ENCODE peak calls at places on chromosomes 16 and 17, in five cellular contexts. M, L, Y, D and K are unnamed samples.

GRCh38 chr16:85123891-85124635 is 11.8 kb upstream of the CIBAR2 start:
- DNase-seq in M (no peak), L (no peak), Y (no peak), D (peak), K (peak)

GRCh38 chr16:26598061-26598460 is 468.7 kb upstream of the C16orf82 start:
- DNase-seq in M (peak), L (no peak), Y (no peak), D (no peak), K (no peak)

GRCh38 chr16:1291576-1291974 is 17.9 kb upstream of the UBE2I start:
- DNase-seq in M (no peak), L (no peak), Y (no peak), D (no peak), K (no peak)

GRCh38 chr16:89118361-89119061 is 24.9 kb downstream of the ACSF3 start:
- DNase-seq in M (no peak), L (peak), Y (peak), D (no peak), K (peak)

GRCh38 chr17:416293-417206 is 63.9 kb upstream of the RPH3AL start:
- DNase-seq in M (peak), L (no peak), Y (no peak), D (no peak), K (no peak)

GRCh38 chr17:65498831-65499230 is 62.6 kb downstream of the AXIN2 start:
- DNase-seq in M (no peak), L (no peak), Y (no peak), D (no peak), K (no peak)

GRCh38 chr16:63005356-63005755 is 969.1 kb upstream of the CDH8 start:
- DNase-seq in M (no peak), L (no peak), Y (no peak), D (no peak), K (no peak)

GRCh38 chr17:571224-571623 is 143.4 kb downstream of the VPS53 start:
- DNase-seq in M (no peak), L (no peak), Y (no peak), D (no peak), K (no peak)

GRCh38 chr17:79484600-79485398 is 126.1 kb downstream of the RBFOX3 start:
- DNase-seq in M (no peak), L (no peak), Y (no peak), D (no peak), K (no peak)

GRCh38 chr17:27597188-27597580 is 33.8 kb upstream of the LGALS9 start:
- DNase-seq in M (no peak), L (no peak), Y (no peak), D (no peak), K (no peak)

GRCh38 chr17:7058831-7059447 is 15.0 kb upstream of the SLC16A11 start:
- DNase-seq in M (no peak), L (no peak), Y (no peak), D (peak), K (no peak)

GRCh38 chr17:55641559-55642160 is 81.0 kb downstream of the TMEM100 start:
- DNase-seq in M (peak), L (no peak), Y (peak), D (peak), K (no peak)

GRCh38 chr16:81164481-81164880 is 68.3 kb upstream of the GCSH start:
- DNase-seq in M (no peak), L (no peak), Y (no peak), D (no peak), K (no peak)

GRCh38 chr17:64152428-64153125 is 22.6 kb upstream of the ERN1 start:
- DNase-seq in M (no peak), L (no peak), Y (no peak), D (peak), K (no peak)

GRCh38 chr16:84735846-84736586 is 36.2 kb downstream of the USP10 start:
- DNase-seq in M (peak), L (peak), Y (no peak), D (peak), K (no peak)

GRCh38 chr17:75876190-75876937 is 2.0 kb downstream of the TRIM47 start:
- DNase-seq in M (peak), L (peak), Y (no peak), D (peak), K (no peak)

GRCh38 chr16:11914759-11915643 is 755 bp downstream of the GSPT1 start:
- DNase-seq in M (peak), L (peak), Y (peak), D (peak), K (no peak)

GRCh38 chr16:85420501-85421337 is 192.4 kb upstream of the GSE1 start:
- DNase-seq in M (peak), L (peak), Y (peak), D (peak), K (no peak)

GRCh38 chr16:65123846-65124513 is 2.1 kb upstream of the CDH11 start:
- DNase-seq in M (no peak), L (no peak), Y (no peak), D (no peak), K (no peak)

GRCh38 chr17:80970044-80970761 is 21.4 kb upstream of the CHMP6 start:
- DNase-seq in M (peak), L (no peak), Y (peak), D (peak), K (no peak)

GRCh38 chr16:75250809-75251279 is 580 bp downstream of the BCAR1 start:
- DNase-seq in M (no peak), L (peak), Y (peak), D (no peak), K (no peak)

GRCh38 chr17:80395402-80396151 is 19.4 kb upstream of the ENDOV start:
- DNase-seq in M (no peak), L (no peak), Y (no peak), D (no peak), K (no peak)

GRCh38 chr16:52690468-52690867 is 143.5 kb upstream of the TOX3 start:
- DNase-seq in M (no peak), L (no peak), Y (no peak), D (no peak), K (no peak)

GRCh38 chr17:36697907-36698526 is 96.6 kb downstream of the MRM1 start:
- DNase-seq in M (no peak), L (no peak), Y (peak), D (peak), K (no peak)

GRCh38 chr16:58464047-58464915 is 35.7 kb upstream of the NDRG4 start:
- DNase-seq in M (no peak), L (no peak), Y (peak), D (no peak), K (no peak)

GRCh38 chr17:74605361-74605760 is 13.3 kb upstream of the CD300LD start:
- DNase-seq in M (no peak), L (no peak), Y (no peak), D (peak), K (peak)

DNA sequence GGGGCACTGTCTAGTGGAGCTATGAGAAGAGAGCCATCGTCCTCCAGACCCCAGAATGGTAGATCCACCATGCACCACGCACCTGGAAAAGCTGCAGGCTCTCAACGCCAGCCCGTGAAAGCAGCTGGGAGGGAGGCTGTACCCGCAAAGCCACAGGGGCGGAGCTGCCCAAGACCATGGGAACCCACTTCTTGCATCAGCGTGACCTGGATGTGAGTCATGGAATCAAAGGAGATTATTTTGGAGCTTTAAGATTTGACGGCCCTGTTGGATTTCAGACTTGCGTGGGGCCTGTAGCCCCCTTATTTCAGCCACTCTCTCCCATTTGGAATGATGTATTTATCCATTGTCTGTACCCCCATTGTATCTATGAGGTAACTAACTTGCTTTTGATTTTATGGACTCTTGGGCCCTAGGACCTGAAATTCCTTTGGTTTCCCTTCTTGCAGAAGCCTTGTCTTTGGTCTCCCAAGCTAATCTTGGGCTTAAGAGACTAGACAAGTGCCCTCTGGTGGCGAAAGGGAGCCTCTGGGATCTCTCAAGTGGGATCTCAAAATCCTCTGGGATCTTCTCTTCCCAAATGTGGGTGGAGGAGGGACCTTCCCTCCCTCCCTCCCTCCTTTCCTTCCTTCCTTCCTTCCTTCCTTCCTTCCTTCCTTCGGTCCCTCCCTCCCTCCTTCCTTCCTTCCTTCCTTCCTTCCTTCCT is 58.2 kb upstream of the HAPSTR1 start:
- DNase-seq in M (no peak), L (no peak), Y (peak), D (peak), K (no peak)
- TF ChIP-seq CTCF in M (no peak), L (peak), Y (peak), D (peak), K (peak)

DNA sequence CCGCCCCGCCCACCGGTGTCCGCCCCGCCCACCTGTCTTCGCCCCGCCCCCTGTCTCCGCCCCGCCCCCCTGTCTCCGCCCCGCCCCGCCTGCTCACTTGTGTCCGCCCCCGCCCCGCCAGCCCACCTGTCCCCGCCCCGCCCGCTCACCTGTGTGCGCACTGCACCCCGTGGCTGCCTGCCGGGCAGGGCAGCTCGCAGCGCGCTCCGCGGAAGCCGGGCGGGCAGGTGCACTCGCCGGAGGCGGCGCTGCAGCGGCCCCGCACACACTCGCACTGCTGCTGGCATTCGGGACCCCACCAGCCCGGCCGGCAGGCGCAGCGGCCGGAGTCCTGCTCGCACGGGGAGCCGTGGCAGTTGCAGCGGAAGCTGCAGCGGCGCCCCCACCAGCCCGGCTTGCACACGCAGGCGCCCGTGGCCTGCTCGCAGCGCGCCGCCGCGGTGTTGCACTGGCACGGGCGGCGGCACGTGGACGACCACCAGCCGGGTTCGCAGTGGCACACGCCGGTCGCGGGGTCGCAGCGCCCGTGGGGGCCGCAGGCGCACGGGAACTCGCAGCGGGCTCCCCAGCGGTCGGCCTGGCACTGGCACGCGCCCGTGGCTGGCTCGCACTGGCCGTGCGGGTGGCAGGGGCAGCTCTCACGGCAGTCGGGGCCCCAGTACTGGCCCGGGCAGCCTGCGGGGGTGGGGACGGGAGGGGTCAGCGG is 2.1 kb downstream of the SCARF1 start:
- DNase-seq in M (peak), L (peak), Y (peak), D (no peak), K (no peak)
- TF ChIP-seq CTCF in M (peak), L (peak), Y (peak), D (no peak), K (peak)

DNA sequence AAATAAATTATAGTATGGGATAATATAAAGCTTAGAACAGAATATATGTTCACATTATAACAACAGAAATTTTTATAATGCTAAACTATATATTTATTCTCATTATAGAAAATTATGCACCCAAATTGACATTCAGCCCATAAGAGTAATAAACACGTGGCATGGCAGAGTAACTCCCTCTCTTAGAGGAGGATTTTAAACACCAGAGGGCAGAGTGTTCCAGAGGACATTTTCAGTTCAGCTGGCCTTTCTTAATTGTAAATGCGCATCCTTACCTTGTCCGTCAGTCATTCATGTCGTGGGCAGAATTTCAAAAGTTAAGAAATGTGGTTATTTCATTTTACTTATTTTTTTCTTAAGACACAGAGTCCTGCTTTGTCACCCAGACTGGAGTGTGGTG is 147.1 kb downstream of the TANC2 start:
- DNase-seq in M (no peak), L (no peak), Y (peak), D (peak), K (no peak)
- TF ChIP-seq CTCF in M (no peak), L (peak), Y (peak), D (peak), K (no peak)

DNA sequence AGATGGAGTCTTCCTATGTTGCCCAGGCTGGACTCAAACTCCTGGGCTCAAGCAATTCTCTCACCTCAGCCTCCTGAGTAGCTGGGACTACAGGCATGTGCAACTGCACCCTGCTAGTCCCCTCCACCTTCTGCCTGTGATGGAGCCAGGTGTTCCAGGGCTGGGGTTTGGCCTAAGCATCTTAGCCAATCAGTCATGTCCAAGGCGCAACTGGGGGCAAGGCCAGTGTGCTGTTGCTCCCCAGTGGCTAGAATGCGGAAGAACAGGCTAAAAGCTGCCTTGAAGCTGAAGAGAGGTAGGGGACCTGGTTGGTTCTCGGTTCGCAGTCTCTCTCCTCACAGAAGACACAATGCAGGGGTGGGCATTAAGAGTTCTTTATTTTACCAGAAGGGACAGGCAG is 18.6 kb downstream of the FLOT2 start:
- DNase-seq in M (no peak), L (peak), Y (peak), D (peak), K (peak)
- TF ChIP-seq CTCF in M (no peak), L (peak), Y (peak), D (peak), K (peak)

DNA sequence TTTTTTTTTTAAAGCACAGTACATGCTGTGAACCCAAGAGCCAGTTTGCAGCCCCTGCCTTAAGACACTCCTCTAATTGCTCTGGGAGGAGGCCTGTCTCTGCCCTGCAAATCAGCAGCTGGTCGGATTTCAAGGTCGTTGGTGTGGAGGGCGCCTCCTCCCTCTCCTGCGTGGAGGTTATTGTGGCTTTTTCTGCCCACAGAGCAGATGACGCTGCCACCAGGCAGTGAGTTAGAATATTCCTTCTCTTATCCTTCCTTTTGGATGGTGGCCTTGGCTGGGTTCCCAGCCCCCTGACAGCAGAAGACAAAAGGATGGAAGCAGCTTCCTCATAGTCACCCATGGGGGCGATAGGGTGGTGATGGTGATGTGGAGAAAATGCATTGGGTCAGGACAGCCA is 131.2 kb downstream of the PRKCB start:
- DNase-seq in M (no peak), L (no peak), Y (peak), D (no peak), K (no peak)
- TF ChIP-seq CTCF in M (no peak), L (no peak), Y (peak), D (no peak), K (no peak)

GRCh38 chr17:38444151-38444550 is 15.9 kb downstream of the ARHGAP23 start:
- DNase-seq in M (peak), L (peak), Y (peak), D (peak), K (no peak)

GRCh38 chr17:38441429-38442061 is 13.3 kb downstream of the ARHGAP23 start:
- DNase-seq in M (no peak), L (no peak), Y (no peak), D (no peak), K (no peak)

GRCh38 chr17:38443356-38444026 is 15.2 kb downstream of the ARHGAP23 start:
- DNase-seq in M (no peak), L (no peak), Y (no peak), D (no peak), K (no peak)

GRCh38 chr17:38440614-38441397 is 12.5 kb downstream of the ARHGAP23 start:
- DNase-seq in M (no peak), L (no peak), Y (no peak), D (no peak), K (no peak)

DNA sequence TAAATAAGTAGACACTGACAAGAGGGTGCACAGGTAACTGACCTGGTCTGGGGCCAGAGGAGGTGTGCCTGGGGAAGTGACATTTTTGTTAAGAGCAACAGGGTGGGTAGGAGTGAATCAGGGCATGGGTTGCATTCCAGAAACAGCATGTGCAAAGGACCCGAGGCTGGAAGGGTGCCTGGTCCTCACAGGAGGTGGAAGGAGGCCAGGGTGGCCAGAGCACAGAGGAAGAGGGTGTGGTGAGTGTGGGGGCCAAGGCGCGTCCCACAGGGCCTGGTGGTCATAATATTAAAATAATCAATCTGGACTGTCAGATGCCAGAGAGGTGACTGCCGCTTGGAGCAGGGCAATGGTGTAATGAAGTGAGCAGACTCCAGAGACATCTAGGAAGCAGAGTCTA is 14.3 kb downstream of the ARHGAP23 start:
- DNase-seq in M (no peak), L (no peak), Y (no peak), D (peak), K (no peak)
- TF ChIP-seq CTCF in M (no peak), L (no peak), Y (no peak), D (no peak), K (no peak)